ENCODE peak calls at places on chromosomes 16 and 17, in six cellular contexts. L is cardiac muscle cell, Q is neuronal stem cell, T is heart left ventricle, G is keratinocyte, J is ovary. P is an unnamed sample.

GRCh38 chr16:70697601-70698170 is 11.8 kb upstream of the MTSS2 start:
- DNase-seq in G (no peak), J (no peak), L (no peak), T (no peak), Q (no peak), P (no peak)

GRCh38 chr17:77959926-77960521 is 1.5 kb downstream of the TNRC6C start:
- DNase-seq in Q (peak), G (no peak), J (no peak), T (no peak), L (peak), P (no peak)

GRCh38 chr17:66724581-66725341 is 110.2 kb upstream of the CACNG5 start:
- DNase-seq in T (no peak), G (no peak), L (peak), J (no peak), Q (no peak), P (no peak)

GRCh38 chr16:25501530-25502255 is 190.1 kb upstream of the HS3ST4 start:
- DNase-seq in L (no peak), J (no peak), Q (no peak), T (no peak), G (no peak), P (no peak)

GRCh38 chr17:74086992-74087391 is 116.5 kb upstream of the RPL38 start:
- DNase-seq in Q (no peak), L (no peak), T (no peak), J (no peak), G (no peak), P (no peak)

GRCh38 chr17:79371984-79372383 is 238.9 kb downstream of the RBFOX3 start:
- DNase-seq in J (no peak), L (no peak), T (no peak), Q (no peak), G (no peak), P (no peak)

GRCh38 chr17:58335061-58335731 is 6.6 kb upstream of the TSPOAP1 start:
- DNase-seq in L (no peak), G (no peak), T (no peak), J (no peak), Q (no peak), P (no peak)

GRCh38 chr16:84751947-84752346 is 52.1 kb downstream of the USP10 start:
- DNase-seq in Q (no peak), T (no peak), G (no peak), J (no peak), L (no peak), P (no peak)

GRCh38 chr16:82584553-82585152 is 42.1 kb upstream of the CDH13 start:
- DNase-seq in Q (no peak), G (no peak), J (no peak), T (peak), L (no peak), P (peak)

GRCh38 chr16:67014641-67015315 is 14.2 kb upstream of the CBFB start:
- DNase-seq in J (no peak), Q (no peak), T (no peak), G (no peak), L (no peak), P (no peak)

GRCh38 chr16:85752511-85753420 is 1.9 kb upstream of the C16orf74 start:
- DNase-seq in L (peak), G (no peak), J (peak), T (peak), Q (no peak), P (no peak)

GRCh38 chr17:55334881-55335523 is 70.2 kb downstream of the HLF start:
- DNase-seq in G (no peak), J (no peak), T (no peak), Q (no peak), L (no peak), P (no peak)
- H3K4me3 ChIP-seq in G (no peak), J (no peak), T (no peak), Q (no peak), L (no peak), P (no peak)

GRCh38 chr16:50272687-50273381 is 6.5 kb downstream of the ADCY7 start:
- DNase-seq in T (no peak), Q (no peak), L (no peak), G (no peak), J (no peak), P (no peak)
- H3K27ac ChIP-seq in T (no peak), Q (no peak), L (no peak), G (no peak), J (no peak), P (no peak)

GRCh38 chr16:64695684-64696083 is 426.2 kb downstream of the CDH11 start:
- DNase-seq in J (no peak), T (no peak), G (no peak), L (no peak), Q (no peak), P (no peak)

GRCh38 chr16:64700628-64701027 is 421.2 kb downstream of the CDH11 start:
- DNase-seq in J (no peak), Q (no peak), G (no peak), T (no peak), L (no peak), P (peak)

GRCh38 chr16:64702415-64702814 is 419.4 kb downstream of the CDH11 start:
- DNase-seq in L (no peak), Q (no peak), T (no peak), J (no peak), G (no peak), P (no peak)

GRCh38 chr16:64696872-64697271 is 425.0 kb downstream of the CDH11 start:
- DNase-seq in J (no peak), T (no peak), Q (no peak), G (no peak), L (no peak), P (no peak)
- H3K4me3 ChIP-seq in J (no peak), T (no peak), Q (no peak), G (no peak), L (no peak), P (no peak)

GRCh38 chr17:2485543-2485942 is 26.1 kb downstream of the METTL16 start:
- DNase-seq in L (peak), J (no peak), Q (no peak), G (no peak), T (no peak), P (no peak)
- H3K27ac ChIP-seq in L (no peak), J (no peak), Q (no peak), G (peak), T (peak), P (no peak)

DNA sequence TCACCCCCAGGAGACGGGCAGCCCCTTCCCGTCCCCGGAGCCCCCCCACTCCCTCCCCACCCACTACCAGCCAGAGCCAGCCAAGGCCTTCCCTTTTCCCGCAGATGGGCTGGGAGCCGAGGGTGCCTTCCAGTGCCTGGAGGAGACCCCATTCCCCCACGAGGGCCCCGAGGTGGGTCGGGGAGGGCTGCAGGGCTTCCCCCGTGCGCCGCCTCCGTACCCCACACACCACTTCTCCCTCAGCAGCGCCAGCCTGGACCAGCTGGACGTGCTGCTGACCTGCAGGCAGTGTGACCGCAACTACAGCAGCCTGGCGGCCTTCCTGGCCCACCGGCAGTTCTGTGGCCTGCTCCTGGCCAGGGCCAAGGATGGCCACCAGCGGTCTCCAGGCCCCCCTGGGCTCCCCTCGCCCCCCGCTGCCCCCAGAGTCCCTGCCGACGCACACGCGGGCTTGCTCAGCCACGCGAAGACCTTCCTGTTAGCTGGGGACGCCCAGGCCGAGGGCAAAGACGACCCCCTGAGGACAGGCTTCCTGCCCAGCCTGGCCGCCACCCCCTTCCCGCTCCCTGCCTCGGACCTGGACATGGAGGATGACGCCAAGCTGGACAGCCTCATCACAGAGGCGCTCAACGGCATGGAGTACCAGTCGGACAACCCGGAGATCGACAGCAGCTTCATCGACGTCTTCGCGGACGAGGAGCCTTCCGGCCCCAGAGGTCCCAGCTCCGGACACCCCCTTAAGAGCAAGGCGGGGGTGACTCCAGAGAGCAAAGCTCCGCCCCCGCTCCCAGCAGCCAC is 23.5 kb upstream of the ZFPM1 start:
- DNase-seq in Q (no peak), J (no peak), G (no peak), T (no peak), L (no peak), P (no peak)
- H3K4me3 ChIP-seq in Q (no peak), J (no peak), G (no peak), T (peak), L (no peak), P (peak)

GRCh38 chr17:794876-795275 is 12.7 kb downstream of the MRM3 start:
- DNase-seq in T (peak), Q (peak), J (peak), L (peak), G (no peak), P (peak)
- H3K27ac ChIP-seq in T (peak), Q (no peak), J (no peak), L (no peak), G (no peak), P (peak)

DNA sequence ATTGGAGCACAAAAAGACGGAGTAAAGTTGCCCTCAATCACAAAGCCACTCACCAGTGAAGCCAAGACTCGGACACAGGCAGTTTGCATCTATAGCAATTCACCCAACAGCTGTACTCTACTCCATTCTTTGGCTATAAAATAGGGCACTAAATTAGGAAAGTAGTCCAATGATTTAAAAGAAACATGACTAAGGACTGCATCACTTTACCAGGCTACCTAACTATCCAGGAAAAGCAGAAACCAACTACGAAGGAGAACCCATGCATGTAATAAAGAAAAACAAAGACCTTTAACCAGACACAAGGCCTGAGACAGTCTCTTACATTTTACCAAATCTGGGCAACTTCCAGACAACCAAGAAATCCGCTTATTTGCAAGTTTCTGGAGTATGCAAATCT is 59.9 kb downstream of the CDH11 start:
- DNase-seq in J (no peak), G (no peak), Q (no peak), T (no peak), L (no peak), P (no peak)
- H3K4me3 ChIP-seq in J (no peak), G (no peak), Q (no peak), T (no peak), L (no peak), P (no peak)